ENCODE peak calls at places on chromosomes 7 and 10, in ten cellular contexts. P is body of pancreas, O is uterus, U is A549, F is spleen, X is esophagus squamous epithelium, D is Peyer's patch, N is stomach, V is HCT116, Z is sigmoid colon. R is an unnamed sample.

GRCh38 chr7:80942261-80943041 is 23.6 kb upstream of the SEMA3C start:
- DNase-seq in U (peak; percentile 99), F (no peak), X (no peak), P (peak; percentile 37), O (peak; percentile 34), Z (peak; percentile 83), N (peak; percentile 31), V (peak; percentile 79), D (no peak), R (peak; percentile 34)

GRCh38 chr10:30752481-30752881 is 122.9 kb upstream of the LYZL2 start:
- DNase-seq in V (no peak), P (no peak), Z (no peak), N (no peak), O (no peak), U (no peak), X (no peak), F (no peak), D (no peak), R (no peak)

GRCh38 chr7:134083766-134084487 is 43.2 kb upstream of the LRGUK start:
- DNase-seq in O (no peak), V (no peak), P (no peak), U (no peak), X (no peak), D (no peak), F (no peak), Z (no peak), N (no peak), R (no peak)

GRCh38 chr10:49738616-49739360 is 23.3 kb downstream of the OGDHL start:
- DNase-seq in N (peak; percentile 13), V (no peak), U (no peak), X (no peak), O (no peak), Z (no peak), P (no peak), D (no peak), F (peak; percentile 65), R (no peak)

GRCh38 chr10:131982185-131982756 is 548 bp upstream of the BNIP3 start:
- DNase-seq in Z (no peak), X (no peak), V (no peak), O (no peak), F (no peak), U (no peak), P (no peak), N (no peak), D (no peak), R (no peak)

GRCh38 chr7:32335107-32335506 is 155.1 kb downstream of the LSM5 start:
- DNase-seq in P (no peak), O (no peak), N (no peak), F (no peak), U (peak; percentile 16), Z (no peak), D (no peak), X (no peak), V (no peak), R (no peak)

GRCh38 chr7:77799078-77799964 is 748 bp downstream of the PHTF2 start:
- DNase-seq in N (no peak), F (peak; percentile 92), V (peak; percentile 6), U (peak; percentile 29), D (no peak), X (no peak), O (peak; percentile 45), Z (peak; percentile 78), P (peak; percentile 26), R (peak; percentile 44)

GRCh38 chr10:73590881-73591577 is at the start of gene USP54:
- DNase-seq in Z (no peak), D (no peak), U (peak; percentile 28), X (no peak), O (no peak), P (no peak), F (no peak), N (no peak), V (peak; percentile 32), R (peak; percentile 14)

GRCh38 chr7:29614229-29614628 is 50.6 kb downstream of the PRR15 start:
- DNase-seq in F (no peak), Z (no peak), X (no peak), V (no peak), D (no peak), U (no peak), O (no peak), N (no peak), P (no peak), R (no peak)

GRCh38 chr10:109981641-109982040 is 26.1 kb upstream of the ADD3 start:
- DNase-seq in N (no peak), V (no peak), F (no peak), P (no peak), Z (no peak), D (no peak), X (no peak), O (no peak), U (no peak), R (no peak)

GRCh38 chr7:82572195-82572880 is 128.8 kb upstream of the CACNA2D1 start:
- DNase-seq in O (peak; percentile 80), U (peak; percentile 86), N (peak; percentile 90), F (peak; percentile 80), V (peak; percentile 76), P (peak; percentile 84), D (peak; percentile 65), Z (peak; percentile 92), X (no peak), R (peak; percentile 79)

GRCh38 chr10:21075880-21076279 is 178.8 kb upstream of the NEBL start:
- DNase-seq in O (no peak), X (no peak), F (no peak), P (no peak), U (no peak), V (no peak), D (no peak), N (no peak), Z (no peak), R (no peak)

GRCh38 chr10:132588301-132589013 is 50.9 kb downstream of the INPP5A start:
- DNase-seq in U (no peak), F (peak; percentile 86), P (no peak), V (no peak), X (no peak), Z (peak; percentile 78), D (peak; percentile 40), N (no peak), O (no peak), R (peak; percentile 64)

GRCh38 chr7:115094163-115094562 is 172.3 kb downstream of the MDFIC start:
- DNase-seq in U (no peak), F (no peak), D (no peak), V (no peak), Z (no peak), X (no peak), P (no peak), O (no peak), N (no peak), R (no peak)

DNA sequence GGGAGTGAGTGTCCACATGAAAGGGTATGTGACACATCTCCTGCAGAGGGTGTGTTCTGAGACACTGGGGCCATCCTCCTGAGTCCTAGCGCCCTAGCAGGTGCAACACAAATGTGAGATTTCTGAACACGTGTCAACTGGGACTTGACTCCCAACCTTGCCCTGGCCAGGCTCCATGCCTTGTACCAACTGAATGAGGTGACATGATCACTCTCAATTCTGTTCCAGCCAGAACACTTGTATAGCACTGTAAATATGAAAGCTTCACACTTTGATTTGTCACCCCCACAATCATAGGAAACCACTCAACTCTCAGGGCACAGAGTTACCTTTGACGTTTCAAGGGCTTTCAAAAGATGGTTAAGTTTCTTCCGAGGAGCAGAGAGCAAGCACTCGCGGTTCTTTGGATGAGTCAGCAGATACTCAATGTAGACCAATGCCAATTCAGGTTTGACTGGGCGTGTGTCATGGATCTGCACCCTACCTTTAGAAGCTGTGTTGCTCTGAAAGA is 48.6 kb downstream of the NCAPG2 start:
- DNase-seq in U (no peak), P (no peak), V (no peak), X (no peak), Z (no peak), N (no peak), F (no peak), O (no peak), D (no peak), R (no peak)
- TF ChIP-seq POLR2A in U (no peak), P (no peak), V (no peak), X (no peak), Z (no peak), N (no peak), F (no peak), O (no peak), D (no peak), R (no peak)

GRCh38 chr10:43395571-43396060 is 13.4 kb downstream of the HNRNPF start:
- DNase-seq in N (no peak), V (no peak), Z (peak; percentile 68), O (peak; percentile 21), D (peak; percentile 74), X (no peak), P (peak; percentile 22), U (no peak), F (peak; percentile 84), R (no peak)
- TF ChIP-seq POLR2A in N (no peak), V (no peak), Z (no peak), O (no peak), D (no peak), X (no peak), P (no peak), U (no peak), F (no peak), R (no peak)

GRCh38 chr7:140260338-140260737 is 83.6 kb upstream of the KDM7A start:
- DNase-seq in P (no peak), D (no peak), F (no peak), N (no peak), U (no peak), Z (no peak), X (no peak), V (no peak), O (no peak), R (no peak)
- TF ChIP-seq POLR2A in P (no peak), D (no peak), F (no peak), N (no peak), U (no peak), Z (no peak), X (no peak), V (no peak), O (no peak), R (no peak)

GRCh38 chr7:101814996-101815825 is 2.2 kb upstream of the CUX1 start:
- DNase-seq in P (peak; percentile 56), O (peak; percentile 67), X (no peak), D (peak; percentile 67), U (peak; percentile 50), N (peak; percentile 51), V (no peak), F (peak; percentile 92), Z (peak; percentile 71), R (peak; percentile 40)

GRCh38 chr7:101816499-101817030 is 861 bp upstream of the CUX1 start:
- DNase-seq in U (peak; percentile 52), V (no peak), P (peak; percentile 63), Z (peak; percentile 72), N (peak; percentile 65), O (peak; percentile 58), F (peak; percentile 90), X (no peak), D (peak; percentile 72), R (peak; percentile 61)

GRCh38 chr7:101814081-101814995 is 3.1 kb upstream of the CUX1 start:
- DNase-seq in F (peak; percentile 93), O (peak; percentile 65), Z (peak; percentile 77), P (peak; percentile 70), V (no peak), D (peak; percentile 82), X (no peak), N (peak; percentile 69), U (peak; percentile 70), R (peak; percentile 81)

GRCh38 chr7:101817031-101817929 is at the start of gene CUX1:
- DNase-seq in N (peak; percentile 54), D (peak; percentile 70), X (no peak), P (peak; percentile 48), Z (peak; percentile 70), U (peak; percentile 60), O (peak; percentile 38), F (peak; percentile 90), V (no peak), R (no peak)

GRCh38 chr7:101815826-101816488 is 1.5 kb upstream of the CUX1 start:
- DNase-seq in F (peak; percentile 93), U (peak; percentile 84), O (peak; percentile 74), X (peak; percentile 35), P (peak; percentile 81), N (peak; percentile 79), V (peak; percentile 73), Z (peak; percentile 86), D (peak; percentile 84), R (peak; percentile 84)
- TF ChIP-seq POLR2A in F (no peak), U (peak; percentile 12), O (peak; percentile 20), X (no peak), P (peak; percentile 38), N (no peak), V (no peak), Z (no peak), D (no peak), R (no peak)

R was measured in heart left ventricle.